ENCODE peak calls at places on chromosomes 13 and 19, in six cellular contexts. C is AG10803, L is Karpas-422, E is H7, F is IMR-90, H is lung. Z is an unnamed sample.

GRCh38 chr13:22218784-22219183 is 547.9 kb downstream of the FGF9 start:
- DNase-seq in C (no peak), L (no peak), F (no peak), H (no peak), E (no peak), Z (no peak)

GRCh38 chr19:48470281-48470680 is 1.1 kb downstream of the CYTH2 start:
- DNase-seq in F (no peak), H (no peak), E (no peak), C (no peak), L (no peak), Z (no peak)

GRCh38 chr13:91572944-91573535 is 174.6 kb downstream of the GPC5 start:
- DNase-seq in F (peak), H (no peak), C (no peak), L (no peak), E (no peak), Z (no peak)

GRCh38 chr13:113952151-113952982 is 21.5 kb downstream of the C13orf46 start:
- DNase-seq in H (no peak), C (no peak), F (no peak), L (no peak), E (peak), Z (no peak)

GRCh38 chr13:36718146-36718545 is 44.3 kb downstream of the SERTM1 start:
- DNase-seq in H (no peak), L (no peak), F (peak), C (peak), E (no peak), Z (no peak)

GRCh38 chr13:108176685-108177274 is 38.6 kb downstream of the LIG4 start:
- DNase-seq in L (peak), H (no peak), E (peak), F (peak), C (no peak), Z (peak)

GRCh38 chr19:49058592-49058991 is 1.0 kb upstream of the CGB7 start:
- DNase-seq in C (peak), F (peak), H (no peak), E (peak), L (peak), Z (peak)

GRCh38 chr19:18393836-18394235 is 3.6 kb downstream of the LRRC25 start:
- DNase-seq in E (no peak), C (no peak), L (no peak), H (no peak), F (no peak), Z (no peak)

GRCh38 chr19:10899171-10899653 is 27.9 kb downstream of the CARM1 start:
- DNase-seq in L (no peak), C (no peak), H (peak), F (no peak), E (no peak), Z (no peak)

GRCh38 chr13:73341748-73342147 is 282.9 kb downstream of the KLF5 start:
- DNase-seq in L (no peak), E (peak), C (peak), F (peak), H (no peak), Z (no peak)

GRCh38 chr13:21625366-21625765 is 21.4 kb upstream of the MICU2 start:
- DNase-seq in E (peak), F (peak), L (peak), H (no peak), C (peak), Z (peak)

GRCh38 chr19:55173717-55174409 is 6.2 kb downstream of the SYT5 start:
- DNase-seq in L (peak), C (peak), H (no peak), E (peak), F (peak), Z (no peak)

GRCh38 chr19:18896421-18896841 is 473 bp upstream of the CERS1 start:
- DNase-seq in H (no peak), F (no peak), E (peak), L (no peak), C (no peak), Z (no peak)

GRCh38 chr19:56084835-56085536 is 36.1 kb downstream of the ZNF787 start:
- DNase-seq in L (no peak), F (no peak), H (no peak), C (no peak), E (peak), Z (no peak)

GRCh38 chr13:110528371-110528770 is 33.2 kb downstream of the RAB20 start:
- DNase-seq in L (no peak), E (no peak), F (peak), H (no peak), C (no peak), Z (no peak)

GRCh38 chr19:19619121-19619848 is 798 bp upstream of the PBX4 start:
- DNase-seq in H (no peak), L (no peak), C (no peak), E (no peak), F (no peak), Z (no peak)

GRCh38 chr13:88097541-88097940 is 426.4 kb downstream of the SLITRK5 start:
- DNase-seq in H (no peak), L (peak), E (no peak), F (no peak), C (no peak), Z (no peak)

GRCh38 chr13:87080100-87080779 is 590.9 kb upstream of the SLITRK5 start:
- DNase-seq in E (no peak), F (no peak), H (no peak), C (no peak), L (no peak), Z (no peak)

GRCh38 chr13:49436890-49437289 is 7.0 kb downstream of the CAB39L start:
- DNase-seq in F (peak), L (peak), H (no peak), E (no peak), C (peak), Z (no peak)

GRCh38 chr13:79779761-79780160 is 298.8 kb downstream of the NDFIP2 start:
- DNase-seq in H (no peak), L (no peak), C (peak), F (peak), E (no peak), Z (no peak)

GRCh38 chr13:41224113-41225110 is 30.0 kb upstream of the KBTBD7 start:
- DNase-seq in E (no peak), H (no peak), C (peak), F (peak), L (no peak), Z (no peak)

GRCh38 chr13:23505007-23505406 is 65.2 kb upstream of the TNFRSF19 start:
- DNase-seq in E (no peak), L (peak), F (peak), H (no peak), C (peak), Z (no peak)

GRCh38 chr19:44212865-44213346 is 574 bp downstream of the ZNF227 start:
- DNase-seq in L (peak), C (peak), H (no peak), E (peak), F (peak), Z (no peak)

GRCh38 chr13:105572401-105572800 is 963.1 kb downstream of the EFNB2 start:
- DNase-seq in F (no peak), E (no peak), C (no peak), L (no peak), H (no peak), Z (no peak)

GRCh38 chr13:48493851-48494250 is 39.0 kb downstream of the RCBTB2 start:
- DNase-seq in F (peak), C (peak), L (peak), E (no peak), H (no peak), Z (no peak)

GRCh38 chr13:50484472-50485113 is 358.9 kb downstream of the DLEU7 start:
- DNase-seq in F (no peak), L (no peak), C (no peak), H (no peak), E (no peak), Z (no peak)

GRCh38 chr13:46795321-46795720 is 1.6 kb downstream of the ESD start:
- DNase-seq in H (no peak), E (peak), L (no peak), F (no peak), C (no peak), Z (no peak)
- H3K4me3 ChIP-seq in H (no peak), E (no peak), L (peak), F (no peak), C (no peak), Z (no peak)

GRCh38 chr19:6971366-6971765 is 49.9 kb downstream of the MBD3L2B start:
- DNase-seq in C (no peak), H (no peak), L (no peak), F (no peak), E (no peak), Z (no peak)

GRCh38 chr19:6970021-6970420 is 51.2 kb downstream of the MBD3L2B start:
- DNase-seq in F (no peak), E (no peak), C (no peak), L (no peak), H (no peak), Z (no peak)

GRCh38 chr19:6969490-6969889 is 51.7 kb downstream of the MBD3L2B start:
- DNase-seq in H (no peak), C (no peak), L (no peak), E (no peak), F (no peak), Z (no peak)

GRCh38 chr19:6967962-6968361 is 53.3 kb downstream of the MBD3L2B start:
- DNase-seq in C (no peak), L (no peak), H (no peak), F (no peak), E (no peak), Z (no peak)

DNA sequence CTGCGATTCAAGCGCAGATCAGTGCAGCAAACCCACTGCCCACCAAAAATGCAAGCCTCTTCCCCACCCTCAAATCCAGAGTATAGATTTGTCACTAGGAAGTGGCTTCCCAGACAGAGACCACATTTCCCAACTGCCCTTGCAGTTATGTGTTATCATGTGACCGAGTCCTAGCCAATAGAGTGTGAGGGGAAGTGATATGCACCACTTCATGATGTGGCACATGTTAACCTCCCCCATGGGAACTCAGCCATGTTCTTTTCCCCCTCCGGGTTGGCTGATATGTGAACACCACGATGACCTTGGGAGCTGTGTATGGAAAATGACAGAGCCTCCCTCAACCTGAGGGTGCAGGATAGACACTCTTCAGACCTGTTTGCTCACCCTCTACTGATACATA is 50.8 kb downstream of the MBD3L2B start:
- DNase-seq in E (no peak), C (no peak), H (no peak), L (peak), F (no peak), Z (peak)
- H3K4me3 ChIP-seq in E (no peak), C (no peak), H (no peak), L (no peak), F (no peak), Z (no peak)

GRCh38 chr13:54682184-54682583 is 1653.6 kb downstream of the OLFM4 start:
- DNase-seq in L (no peak), C (no peak), F (no peak), H (no peak), E (no peak), Z (no peak)

DNA sequence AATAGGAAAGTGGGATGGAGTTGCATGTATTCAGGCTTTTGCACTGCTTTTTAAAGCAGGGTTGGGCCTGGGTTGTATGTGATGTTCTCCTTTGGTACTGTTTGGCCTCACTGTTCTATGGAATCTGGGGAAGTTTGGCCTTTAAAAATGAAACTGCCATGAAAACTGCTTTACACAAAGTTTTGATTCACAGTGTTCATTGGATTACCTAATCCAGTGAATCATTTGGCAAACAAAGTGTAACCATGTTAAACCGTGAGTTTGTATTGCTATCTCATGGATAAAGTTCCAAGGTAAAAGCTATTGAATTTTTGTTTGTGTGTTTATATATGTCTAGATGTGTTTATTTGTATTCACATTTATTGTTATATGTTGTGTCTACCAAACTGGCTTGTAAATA is 1658.6 kb downstream of the OLFM4 start:
- DNase-seq in F (no peak), E (no peak), L (no peak), C (no peak), H (no peak), Z (no peak)
- H3K4me3 ChIP-seq in F (no peak), E (no peak), L (no peak), C (no peak), H (no peak), Z (no peak)

GRCh38 chr13:77544365-77544764 is 8.9 kb downstream of the SCEL start:
- DNase-seq in F (no peak), C (peak), E (peak), L (no peak), H (peak), Z (no peak)

GRCh38 chr13:77548095-77548494 is 12.6 kb downstream of the SCEL start:
- DNase-seq in F (no peak), L (no peak), H (no peak), C (no peak), E (no peak), Z (no peak)

GRCh38 chr13:77544765-77545316 is 9.3 kb downstream of the SCEL start:
- DNase-seq in L (no peak), E (no peak), F (no peak), C (no peak), H (no peak), Z (no peak)

GRCh38 chr13:77545626-77546412 is 10.3 kb downstream of the SCEL start:
- DNase-seq in L (no peak), C (no peak), F (no peak), E (no peak), H (no peak), Z (no peak)

DNA sequence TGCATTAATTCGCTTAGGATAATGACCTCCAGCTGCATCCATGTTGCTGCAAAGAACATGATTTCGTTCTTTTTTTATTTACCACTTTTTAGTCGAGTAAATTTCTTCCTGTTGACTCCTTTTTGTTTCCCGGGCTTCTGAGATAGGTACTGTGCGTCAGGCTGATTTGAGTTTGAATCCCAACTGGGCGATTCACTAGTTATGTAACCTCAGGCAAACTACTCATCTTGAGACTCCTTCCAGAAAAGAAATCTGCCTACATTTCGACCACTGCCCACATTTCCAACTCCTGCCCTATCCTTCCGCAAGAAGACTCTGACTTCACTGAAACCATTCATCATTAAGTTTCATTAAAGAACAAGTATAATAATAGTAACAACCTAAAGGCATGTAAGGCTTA is 8.2 kb downstream of the SCEL start:
- DNase-seq in L (no peak), E (no peak), C (no peak), F (no peak), H (no peak), Z (no peak)
- H3K4me3 ChIP-seq in L (no peak), E (no peak), C (no peak), F (no peak), H (no peak), Z (no peak)

Z was measured in Jurkat, Clone E6-1.